ENCODE peak calls at places on chromosomes 13 and 19, in six cellular contexts. One of them, this sample, is unnamed.

GRCh38 chr19:3710265-3710812 is 2.2 kb downstream of the TJP3 start:
- DNase-seq in IMR-90: peak; percentile 43
- DNase-seq in mesenchymal stem cell: peak; percentile 40
- DNase-seq in H9: peak; percentile 63
- DNase-seq in H1: no peak
- DNase-seq in neuronal stem cell: no peak
- DNase-seq in this sample: peak; percentile 56

GRCh38 chr19:46299004-46299509 is 2.2 kb downstream of the HIF3A start:
- DNase-seq in H9: no peak
- DNase-seq in IMR-90: peak; percentile 50
- DNase-seq in mesenchymal stem cell: peak; percentile 92
- DNase-seq in H1: no peak
- DNase-seq in neuronal stem cell: no peak
- DNase-seq in this sample: no peak

GRCh38 chr13:52414963-52415362 is 9.0 kb upstream of the THSD1 start:
- DNase-seq in neuronal stem cell: no peak
- DNase-seq in mesenchymal stem cell: peak; percentile 34
- DNase-seq in IMR-90: peak; percentile 69
- DNase-seq in H9: no peak
- DNase-seq in H1: no peak
- DNase-seq in this sample: peak; percentile 46

GRCh38 chr19:18586311-18586710 is 2.3 kb upstream of the REX1BD start:
- DNase-seq in neuronal stem cell: no peak
- DNase-seq in H1: no peak
- DNase-seq in IMR-90: no peak
- DNase-seq in mesenchymal stem cell: no peak
- DNase-seq in H9: no peak
- DNase-seq in this sample: no peak

GRCh38 chr19:48627211-48627864 is 8.0 kb downstream of the SPHK2 start:
- DNase-seq in neuronal stem cell: no peak
- DNase-seq in mesenchymal stem cell: no peak
- DNase-seq in H9: peak; percentile 34
- DNase-seq in H1: no peak
- DNase-seq in IMR-90: no peak
- DNase-seq in this sample: no peak

GRCh38 chr19:44202470-44202869 is 9.9 kb upstream of the ZNF227 start:
- DNase-seq in IMR-90: peak; percentile 51
- DNase-seq in mesenchymal stem cell: no peak
- DNase-seq in neuronal stem cell: no peak
- DNase-seq in H9: no peak
- DNase-seq in H1: no peak
- DNase-seq in this sample: no peak

GRCh38 chr13:114099918-114100445 is 32.4 kb downstream of the RASA3 start:
- DNase-seq in H1: no peak
- DNase-seq in IMR-90: peak; percentile 44
- DNase-seq in mesenchymal stem cell: peak; percentile 87
- DNase-seq in H9: peak; percentile 91
- DNase-seq in neuronal stem cell: no peak
- DNase-seq in this sample: peak; percentile 75

GRCh38 chr19:48795855-48796142 is 15.0 kb downstream of the BCAT2 start:
- DNase-seq in H9: no peak
- DNase-seq in mesenchymal stem cell: no peak
- DNase-seq in neuronal stem cell: no peak
- DNase-seq in H1: no peak
- DNase-seq in IMR-90: no peak
- DNase-seq in this sample: no peak

GRCh38 chr13:100721885-100722512 is 47.4 kb upstream of the TMTC4 start:
- DNase-seq in IMR-90: peak; percentile 50
- DNase-seq in H9: peak; percentile 56
- DNase-seq in mesenchymal stem cell: peak; percentile 53
- DNase-seq in H1: no peak
- DNase-seq in neuronal stem cell: peak; percentile 51
- DNase-seq in this sample: peak; percentile 79

GRCh38 chr19:55641376-55642152 is 762 bp downstream of the ZNF580 start:
- DNase-seq in H1: no peak
- DNase-seq in IMR-90: peak; percentile 18
- DNase-seq in mesenchymal stem cell: peak; percentile 60
- DNase-seq in neuronal stem cell: no peak
- DNase-seq in H9: no peak
- DNase-seq in this sample: no peak

GRCh38 chr13:30493670-30494381 is 28.1 kb upstream of the HMGB1 start:
- DNase-seq in IMR-90: no peak
- DNase-seq in H1: no peak
- DNase-seq in neuronal stem cell: no peak
- DNase-seq in mesenchymal stem cell: no peak
- DNase-seq in H9: no peak
- DNase-seq in this sample: no peak

GRCh38 chr19:51702754-51703654 is 9.9 kb downstream of the SPACA6 start:
- DNase-seq in IMR-90: no peak
- DNase-seq in H9: peak; percentile 91
- DNase-seq in neuronal stem cell: no peak
- DNase-seq in H1: peak; percentile 56
- DNase-seq in mesenchymal stem cell: peak; percentile 28
- DNase-seq in this sample: peak; percentile 72

GRCh38 chr19:19372656-19373416 is 32.6 kb upstream of the GATAD2A start:
- DNase-seq in IMR-90: peak; percentile 45
- DNase-seq in neuronal stem cell: no peak
- DNase-seq in H9: peak; percentile 72
- DNase-seq in H1: no peak
- DNase-seq in mesenchymal stem cell: peak; percentile 63
- DNase-seq in this sample: peak; percentile 65

GRCh38 chr13:113742445-113743120 is 16.4 kb upstream of the TMEM255B start:
- DNase-seq in H1: no peak
- DNase-seq in neuronal stem cell: no peak
- DNase-seq in H9: no peak
- DNase-seq in mesenchymal stem cell: no peak
- DNase-seq in IMR-90: no peak
- DNase-seq in this sample: no peak

GRCh38 chr19:51407631-51408131 is 9.8 kb downstream of the SIGLEC10 start:
- DNase-seq in H1: no peak
- DNase-seq in IMR-90: peak; percentile 17
- DNase-seq in H9: peak; percentile 74
- DNase-seq in neuronal stem cell: no peak
- DNase-seq in mesenchymal stem cell: peak; percentile 21
- DNase-seq in this sample: no peak

GRCh38 chr19:15614507-15615379 is at the start of gene CYP4F8:
- DNase-seq in neuronal stem cell: no peak
- DNase-seq in mesenchymal stem cell: no peak
- DNase-seq in H9: no peak
- DNase-seq in H1: no peak
- DNase-seq in IMR-90: no peak
- DNase-seq in this sample: no peak
- H3K14ac ChIP-seq in neuronal stem cell: no peak within 1 kb of the TSS
- H3K14ac ChIP-seq in mesenchymal stem cell: no peak within 1 kb of the TSS
- H3K14ac ChIP-seq in H9: no peak within 1 kb of the TSS
- H3K14ac ChIP-seq in H1: no peak within 1 kb of the TSS
- H3K14ac ChIP-seq in IMR-90: no peak within 1 kb of the TSS
- H3K14ac ChIP-seq in this sample: no peak within 1 kb of the TSS

DNA sequence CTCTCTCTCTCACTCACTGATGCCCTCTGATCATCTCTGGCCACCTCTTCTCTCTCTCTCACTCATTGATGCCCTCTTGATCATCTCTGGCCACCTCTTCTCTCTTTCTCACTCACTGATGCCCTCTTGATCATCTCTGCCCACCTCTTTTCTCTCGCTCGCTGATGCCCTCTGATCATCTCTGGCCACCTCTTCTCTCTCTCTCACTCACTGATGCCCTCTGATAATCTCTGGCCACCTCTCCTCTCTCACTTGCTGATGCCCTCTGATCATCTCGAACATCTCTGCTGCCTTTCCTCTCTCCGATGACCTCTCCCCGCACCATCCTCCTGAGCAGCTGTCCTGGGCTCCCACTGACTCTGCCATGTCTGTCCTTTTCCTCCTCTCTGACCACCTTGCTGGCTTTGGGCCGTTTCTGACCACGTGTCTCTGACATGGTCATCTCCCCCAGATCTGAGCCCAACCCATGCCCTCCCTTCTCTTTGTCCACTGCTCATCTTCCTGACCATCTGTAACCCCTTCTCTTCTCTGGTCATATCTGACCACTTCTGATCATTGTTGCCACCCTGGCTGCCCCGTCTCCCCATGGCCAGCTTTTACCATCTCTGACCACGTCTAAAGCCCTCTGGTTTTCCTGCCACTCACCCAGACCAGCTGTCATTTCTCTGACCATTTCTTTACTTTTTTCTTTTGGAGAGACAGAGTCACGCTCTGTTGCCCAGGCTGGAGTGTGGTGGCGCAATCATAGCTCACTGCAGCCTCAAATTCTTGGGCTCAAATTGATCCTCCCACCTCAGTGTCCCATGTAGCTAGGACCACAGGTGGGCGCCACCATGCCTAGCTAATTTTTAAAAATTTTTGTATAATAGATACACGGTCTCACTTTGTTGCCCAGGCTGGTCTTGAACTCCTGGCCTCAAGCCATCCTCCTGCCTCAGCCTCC is 2.4 kb downstream of the LRFN3 start:
- DNase-seq in H1: no peak
- DNase-seq in mesenchymal stem cell: no peak
- DNase-seq in H9: no peak
- DNase-seq in IMR-90: no peak
- DNase-seq in neuronal stem cell: no peak
- DNase-seq in this sample: no peak
- H3K79me1 ChIP-seq in H1: peaks cover 2% of the 10 kb centered on the region
- H3K79me1 ChIP-seq in mesenchymal stem cell: peaks cover 28% of the 10 kb centered on the region
- H3K79me1 ChIP-seq in H9: no peaks in the 10 kb centered on the region
- H3K79me1 ChIP-seq in IMR-90: peaks cover 31% of the 10 kb centered on the region
- H3K79me1 ChIP-seq in neuronal stem cell: peaks cover 17% of the 10 kb centered on the region
- H3K79me1 ChIP-seq in this sample: peaks cover 4% of the 10 kb centered on the region

GRCh38 chr19:13137290-13137794 is 12.8 kb downstream of the STX10 start:
- DNase-seq in H9: no peak
- DNase-seq in mesenchymal stem cell: no peak
- DNase-seq in IMR-90: no peak
- DNase-seq in neuronal stem cell: no peak
- DNase-seq in H1: no peak
- DNase-seq in this sample: no peak
- H3K14ac ChIP-seq in H9: no peak overlapping the region
- H3K14ac ChIP-seq in mesenchymal stem cell: no peak overlapping the region
- H3K14ac ChIP-seq in IMR-90: no peak overlapping the region
- H3K14ac ChIP-seq in neuronal stem cell: no peak overlapping the region
- H3K14ac ChIP-seq in H1: no peak overlapping the region
- H3K14ac ChIP-seq in this sample: no peak overlapping the region

DNA sequence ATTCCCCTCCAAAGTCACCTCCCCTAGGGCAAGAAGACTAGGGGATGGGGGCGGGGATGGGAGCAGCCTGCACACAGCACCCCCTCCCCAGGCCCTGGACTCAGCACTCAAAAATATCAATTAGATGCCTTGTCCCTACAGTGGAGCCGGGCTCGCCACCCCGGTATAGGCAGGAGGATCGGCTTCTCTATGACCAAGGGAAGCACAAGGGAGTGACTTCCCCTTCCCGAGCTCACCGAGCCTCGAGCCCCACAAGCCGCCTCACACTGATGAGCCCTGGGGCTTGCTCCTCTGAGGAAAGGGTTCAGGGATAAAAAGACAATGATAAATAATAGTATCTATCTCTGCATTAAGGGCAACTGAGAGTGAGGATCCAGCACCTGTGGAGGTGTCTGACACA is 51.5 kb downstream of the STK24 start:
- DNase-seq in mesenchymal stem cell: no peak
- DNase-seq in IMR-90: no peak
- DNase-seq in neuronal stem cell: no peak
- DNase-seq in H1: no peak
- DNase-seq in H9: no peak
- DNase-seq in this sample: no peak
- H3K79me1 ChIP-seq in mesenchymal stem cell: peaks cover 66% of the 10 kb centered on the region
- H3K79me1 ChIP-seq in IMR-90: peaks cover 100% of the 10 kb centered on the region
- H3K79me1 ChIP-seq in neuronal stem cell: peaks cover 21% of the 10 kb centered on the region
- H3K79me1 ChIP-seq in H1: peaks cover 61% of the 10 kb centered on the region
- H3K79me1 ChIP-seq in H9: peaks cover 21% of the 10 kb centered on the region
- H3K79me1 ChIP-seq in this sample: no peaks in the 10 kb centered on the region

GRCh38 chr13:107867701-107868661 is 347.4 kb downstream of the LIG4 start:
- DNase-seq in neuronal stem cell: peak; percentile 66
- DNase-seq in IMR-90: peak; percentile 57
- DNase-seq in H1: no peak
- DNase-seq in H9: peak; percentile 66
- DNase-seq in mesenchymal stem cell: peak; percentile 76
- DNase-seq in this sample: no peak
- H3K14ac ChIP-seq in neuronal stem cell: no peak overlapping the region
- H3K14ac ChIP-seq in IMR-90: peak overlapping the region; percentile 87
- H3K14ac ChIP-seq in H1: no peak overlapping the region
- H3K14ac ChIP-seq in H9: no peak overlapping the region
- H3K14ac ChIP-seq in mesenchymal stem cell: peak overlapping the region; percentile 73
- H3K14ac ChIP-seq in this sample: no peak overlapping the region

DNA sequence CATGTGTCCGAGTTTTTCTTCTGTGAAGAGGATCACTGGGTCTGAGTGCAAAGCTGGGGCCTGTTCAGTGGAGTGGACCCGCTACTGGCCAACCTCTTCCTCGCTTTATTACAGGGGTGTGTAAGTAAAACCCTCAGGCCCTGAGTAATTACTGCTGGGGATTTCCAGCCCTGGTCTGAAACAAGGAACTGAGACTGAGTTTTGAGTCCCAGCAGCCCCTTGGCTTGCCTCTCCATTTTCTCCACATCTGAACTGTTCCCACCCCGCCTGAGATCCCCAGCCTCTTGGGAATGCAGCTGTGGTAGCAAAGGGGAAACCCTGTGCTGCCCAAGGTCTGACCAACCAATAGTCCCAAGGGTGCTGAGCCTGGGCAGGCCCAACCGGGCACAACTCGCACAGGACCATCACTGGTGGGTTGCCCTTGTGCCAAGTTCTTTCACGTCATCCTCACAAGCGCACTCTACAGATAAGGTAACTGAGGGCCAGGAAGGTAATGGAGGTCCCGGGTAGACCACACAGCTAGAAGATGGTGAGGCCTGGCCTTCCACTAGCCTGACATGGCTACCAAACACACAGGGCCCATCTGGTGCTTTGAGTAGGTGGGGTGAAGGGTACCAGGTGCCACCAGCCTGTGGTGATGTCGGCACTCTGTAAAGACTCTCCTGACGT is 13.7 kb upstream of the SLC35E1 start:
- DNase-seq in H1: no peak
- DNase-seq in mesenchymal stem cell: peak; percentile 42
- DNase-seq in H9: no peak
- DNase-seq in IMR-90: peak; percentile 19
- DNase-seq in neuronal stem cell: no peak
- DNase-seq in this sample: peak; percentile 40
- H3K79me1 ChIP-seq in H1: peaks cover 43% of the 10 kb centered on the region
- H3K79me1 ChIP-seq in mesenchymal stem cell: peaks cover 16% of the 10 kb centered on the region
- H3K79me1 ChIP-seq in H9: peaks cover 12% of the 10 kb centered on the region
- H3K79me1 ChIP-seq in IMR-90: peaks cover 98% of the 10 kb centered on the region
- H3K79me1 ChIP-seq in neuronal stem cell: peaks cover 24% of the 10 kb centered on the region
- H3K79me1 ChIP-seq in this sample: peaks cover 2% of the 10 kb centered on the region

GRCh38 chr19:34549833-34550232 is 68.3 kb downstream of the WTIP start:
- DNase-seq in mesenchymal stem cell: no peak
- DNase-seq in H9: no peak
- DNase-seq in H1: no peak
- DNase-seq in neuronal stem cell: no peak
- DNase-seq in IMR-90: no peak
- DNase-seq in this sample: no peak
- H3K14ac ChIP-seq in mesenchymal stem cell: no peak overlapping the region
- H3K14ac ChIP-seq in H9: no peak overlapping the region
- H3K14ac ChIP-seq in H1: no peak overlapping the region
- H3K14ac ChIP-seq in neuronal stem cell: no peak overlapping the region
- H3K14ac ChIP-seq in IMR-90: no peak overlapping the region
- H3K14ac ChIP-seq in this sample: no peak overlapping the region

This sample was measured in trophoblast cell.